ENCODE peak calls at places on chromosomes 4 and X, in seven cellular contexts. I, S, C, Q, K, H and D are unnamed samples.

GRCh38 chr4:15353207-15353606 is 74.6 kb upstream of the C1QTNF7 start:
- DNase-seq in I (no peak), S (no peak), C (no peak), Q (no peak), K (no peak), H (no peak), D (no peak)

GRCh38 chr4:141469392-141469791 is 167.0 kb upstream of the IL15 start:
- DNase-seq in I (no peak), S (no peak), C (no peak), Q (no peak), K (no peak), H (no peak), D (no peak)

GRCh38 chr4:169268951-169269781 is 1.6 kb downstream of the SH3RF1 start:
- DNase-seq in I (no peak), S (peak; percentile 46), C (no peak), Q (no peak), K (no peak), H (no peak), D (no peak)

GRCh38 chrX:70096052-70096451 is 33.8 kb downstream of the OTUD6A start:
- DNase-seq in I (no peak), S (no peak), C (no peak), Q (no peak), K (no peak), H (no peak), D (no peak)

GRCh38 chr4:6246170-6246634 is 23.4 kb upstream of the WFS1 start:
- DNase-seq in I (no peak), S (no peak), C (no peak), Q (no peak), K (no peak), H (no peak), D (no peak)

GRCh38 chr4:123325241-123325681 is 71.3 kb upstream of the SPRY1 start:
- DNase-seq in I (no peak), S (no peak), C (no peak), Q (no peak), K (no peak), H (no peak), D (no peak)

GRCh38 chrX:45200741-45201234 is at the start of gene DIPK2B:
- DNase-seq in I (no peak), S (no peak), C (peak; percentile 69), Q (no peak), K (no peak), H (no peak), D (peak; percentile 16)

GRCh38 chr4:34181311-34181808 is 2063.0 kb downstream of the ARAP2 start:
- DNase-seq in I (no peak), S (no peak), C (no peak), Q (no peak), K (no peak), H (no peak), D (no peak)

GRCh38 chr4:41546638-41547037 is 8.7 kb downstream of the LIMCH1 start:
- DNase-seq in I (no peak), S (no peak), C (no peak), Q (no peak), K (no peak), H (no peak), D (no peak)

GRCh38 chr4:159141193-159141592 is 38.3 kb downstream of the RAPGEF2 start:
- DNase-seq in I (no peak), S (no peak), C (no peak), Q (no peak), K (no peak), H (no peak), D (no peak)

GRCh38 chrX:40091691-40092421 is 5.9 kb downstream of the BCOR start:
- DNase-seq in I (no peak), S (peak; percentile 67), C (peak; percentile 74), Q (no peak), K (no peak), H (no peak), D (no peak)

GRCh38 chr4:128866281-128866680 is 56.8 kb downstream of the JADE1 start:
- DNase-seq in I (no peak), S (no peak), C (no peak), Q (no peak), K (no peak), H (no peak), D (no peak)

GRCh38 chr4:141702472-141703182 is 66.2 kb downstream of the IL15 start:
- DNase-seq in I (no peak), S (no peak), C (no peak), Q (peak; percentile 29), K (no peak), H (no peak), D (peak; percentile 27)

DNA sequence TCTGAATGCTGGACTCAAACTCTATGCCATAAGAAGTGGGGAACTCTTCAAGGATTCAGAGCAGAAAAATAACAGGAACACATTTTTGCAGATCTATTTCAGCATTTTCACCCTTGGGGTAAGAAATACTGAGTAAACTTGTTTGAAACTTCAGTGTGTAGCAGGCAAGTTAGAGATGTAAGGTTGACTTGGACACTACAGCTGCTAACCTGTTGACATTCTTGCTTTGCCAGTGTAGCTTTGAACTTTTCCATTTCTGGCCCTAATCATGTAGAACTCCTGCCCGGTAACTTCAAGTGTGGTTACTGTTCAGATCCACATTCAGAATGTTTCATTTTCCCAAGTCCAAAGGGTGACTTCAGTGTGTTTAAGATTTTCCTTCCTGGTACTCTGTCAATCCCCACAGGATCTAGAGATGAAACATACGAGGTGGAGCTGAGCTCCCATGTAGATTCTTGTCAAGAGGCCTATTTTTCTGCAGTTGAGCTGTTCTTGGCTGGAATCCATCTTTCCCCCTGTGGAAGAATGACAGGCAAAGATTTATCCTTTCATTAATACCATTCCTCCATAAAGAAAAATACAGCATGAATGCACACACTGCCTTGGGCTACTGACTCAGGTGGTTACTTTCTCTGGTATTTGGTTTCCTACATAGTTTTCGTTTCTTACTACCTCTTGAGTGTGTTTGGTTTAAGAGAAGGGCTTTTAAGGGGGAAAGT is 34.1 kb downstream of the FHDC1 start:
- DNase-seq in I (no peak), S (no peak), C (no peak), Q (no peak), K (no peak), H (no peak), D (no peak)
- H3K27ac ChIP-seq in I (no peak overlapping the region), S (no peak overlapping the region), C (no peak overlapping the region), Q (no peak overlapping the region), K (no peak overlapping the region), H (no peak overlapping the region), D (no peak overlapping the region)

GRCh38 chr4:56469489-56470210 is 2.2 kb downstream of the SRP72 start:
- DNase-seq in I (no peak), S (no peak), C (no peak), Q (no peak), K (no peak), H (no peak), D (no peak)
- H3K27ac ChIP-seq in I (no peak overlapping the region), S (no peak overlapping the region), C (no peak overlapping the region), Q (no peak overlapping the region), K (no peak overlapping the region), H (no peak overlapping the region), D (no peak overlapping the region)

GRCh38 chrX:30615229-30615628 is 37.7 kb upstream of the TASL start:
- DNase-seq in I (no peak), S (no peak), C (no peak), Q (no peak), K (no peak), H (no peak), D (no peak)
- H3K27ac ChIP-seq in I (no peak overlapping the region), S (no peak overlapping the region), C (no peak overlapping the region), Q (no peak overlapping the region), K (no peak overlapping the region), H (no peak overlapping the region), D (no peak overlapping the region)

GRCh38 chr4:56391270-56391669 is 4.0 kb upstream of the AASDH start:
- DNase-seq in I (no peak), S (no peak), C (no peak), Q (no peak), K (no peak), H (no peak), D (no peak)

GRCh38 chr4:56389558-56389957 is 2.3 kb upstream of the AASDH start:
- DNase-seq in I (no peak), S (no peak), C (no peak), Q (no peak), K (no peak), H (no peak), D (no peak)

GRCh38 chr4:56388311-56388710 is 1.0 kb upstream of the AASDH start:
- DNase-seq in I (no peak), S (no peak), C (no peak), Q (no peak), K (no peak), H (no peak), D (no peak)

GRCh38 chr4:56387023-56388001 is at the start of gene AASDH:
- DNase-seq in I (peak; percentile 81), S (peak; percentile 97), C (peak; percentile 97), Q (peak; percentile 91), K (peak; percentile 94), H (peak; percentile 92), D (peak; percentile 94)

DNA sequence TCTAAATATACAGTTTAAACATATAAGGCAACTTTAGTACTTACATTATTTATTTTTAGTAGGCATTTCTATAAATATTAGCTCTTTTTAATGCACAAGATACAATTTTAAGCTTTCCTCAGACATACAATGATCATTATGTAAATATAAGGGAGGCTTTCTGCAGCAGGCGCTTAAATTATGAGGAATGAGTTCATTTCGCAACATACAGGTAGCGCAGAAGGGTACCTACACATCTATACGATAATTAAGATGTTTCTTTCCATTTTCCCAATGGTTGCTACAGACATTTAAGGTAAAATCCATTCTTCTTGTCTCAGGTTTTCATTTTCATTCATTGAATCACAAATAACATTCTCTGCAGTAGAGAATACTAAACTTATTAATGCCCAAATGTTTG is 1.2 kb downstream of the AASDH start:
- DNase-seq in I (no peak), S (no peak), C (no peak), Q (no peak), K (no peak), H (no peak), D (no peak)
- H3K27ac ChIP-seq in I (no peak overlapping the region), S (no peak overlapping the region), C (no peak overlapping the region), Q (no peak overlapping the region), K (peak overlapping the region; percentile 96), H (no peak overlapping the region), D (no peak overlapping the region)

DNA sequence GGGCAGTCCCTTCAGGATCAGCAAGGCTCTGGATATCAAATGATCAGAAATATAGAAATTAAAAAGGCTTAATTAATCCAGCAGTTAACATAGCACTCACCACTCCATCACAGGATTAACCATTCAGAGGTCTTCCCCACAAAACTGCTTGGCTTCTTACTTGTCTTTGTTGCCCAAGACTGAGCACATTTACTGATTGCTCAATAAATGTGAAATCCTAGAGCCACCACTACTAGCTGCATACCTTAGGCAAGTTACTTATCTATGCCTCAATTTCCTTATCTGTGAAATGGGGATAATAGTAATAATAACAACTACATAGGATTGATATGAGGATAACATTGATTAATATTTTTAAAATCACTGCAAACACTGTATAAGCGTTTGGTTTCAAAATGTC is 124.2 kb downstream of the ARHGAP6 start:
- DNase-seq in I (no peak), S (no peak), C (no peak), Q (no peak), K (no peak), H (no peak), D (no peak)
- H3K27ac ChIP-seq in I (no peak overlapping the region), S (no peak overlapping the region), C (no peak overlapping the region), Q (no peak overlapping the region), K (no peak overlapping the region), H (no peak overlapping the region), D (no peak overlapping the region)